ENCODE peak calls at places on chromosomes 2 and 18, in nine cellular contexts. M is NT2/D1, P is iris pigment epithelial cell, C is epithelial cell of esophagus, Q is GM04504, Y is NCI-H1092, V is posterior cingulate gyrus, E is iPS-NIHi11, N is Kasumi-1. U is an unnamed sample.
A peak's percentile ranks its signal among the peaks of the same experiment; 100 is the strongest.

GRCh38 chr2:237841051-237841450 is 18.4 kb upstream of the RAMP1 start:
- DNase-seq in Q (no peak), E (no peak), V (no peak), C (no peak), Y (no peak), P (no peak), N (no peak), M (no peak), U (no peak)

GRCh38 chr2:220365023-220365422 is 737.6 kb downstream of the SLC4A3 start:
- DNase-seq in M (no peak), E (no peak), N (no peak), Q (peak; percentile 28), V (no peak), C (peak; percentile 97), P (peak; percentile 65), Y (no peak), U (peak; percentile 91)

GRCh38 chr2:3659447-3660432 is 1.7 kb downstream of the ALLC start:
- DNase-seq in E (no peak), P (no peak), N (peak; percentile 56), M (peak; percentile 30), Y (no peak), V (no peak), C (no peak), Q (no peak), U (no peak)

GRCh38 chr2:100782376-100782878 is 37.5 kb upstream of the NPAS2 start:
- DNase-seq in N (no peak), Y (no peak), E (no peak), M (no peak), P (no peak), V (no peak), C (no peak), Q (no peak), U (no peak)

GRCh38 chr18:62784338-62784965 is 69.1 kb downstream of the PHLPP1 start:
- DNase-seq in C (no peak), V (no peak), E (no peak), Q (no peak), N (peak; percentile 13), Y (no peak), P (peak; percentile 81), M (no peak), U (no peak)

GRCh38 chr2:173571021-173571821 is 216.5 kb downstream of the CDCA7 start:
- DNase-seq in C (peak; percentile 72), P (peak; percentile 29), E (peak; percentile 31), Q (no peak), M (peak; percentile 48), V (no peak), Y (peak; percentile 53), N (peak; percentile 74), U (peak; percentile 30)

GRCh38 chr2:150209746-150210145 is 277.7 kb downstream of the RND3 start:
- DNase-seq in N (no peak), M (no peak), V (no peak), Y (no peak), E (no peak), Q (no peak), P (no peak), C (no peak), U (no peak)

GRCh38 chr2:55524884-55525437 is 5.4 kb downstream of the CFAP36 start:
- DNase-seq in C (no peak), P (no peak), Q (no peak), E (no peak), N (no peak), M (no peak), Y (no peak), V (no peak), U (no peak)